ENCODE peak calls at places on chromosomes 7 and 10, in six cellular contexts. M, K, J, S, Y and W are unnamed samples.

GRCh38 chr7:157540020-157540419 is 203.2 kb downstream of the DNAJB6 start:
- DNase-seq in M (peak; percentile 37), K (no peak), J (no peak), S (no peak), Y (no peak), W (no peak)

GRCh38 chr10:71597821-71598498 is 121.6 kb downstream of the C10orf105 start:
- DNase-seq in M (peak; percentile 67), K (no peak), J (no peak), S (no peak), Y (no peak), W (no peak)

GRCh38 chr10:31820096-31820495 is 108.5 kb downstream of the ARHGAP12 start:
- DNase-seq in M (no peak), K (no peak), J (no peak), S (no peak), Y (no peak), W (no peak)

GRCh38 chr7:135707570-135707966 is 20.4 kb downstream of the SLC13A4 start:
- DNase-seq in M (no peak), K (no peak), J (no peak), S (no peak), Y (no peak), W (no peak)

GRCh38 chr10:73577788-73578187 is 13.4 kb downstream of the USP54 start:
- DNase-seq in M (peak; percentile 60), K (peak; percentile 59), J (no peak), S (no peak), Y (no peak), W (no peak)

GRCh38 chr10:119502214-119502613 is 40.3 kb downstream of the RGS10 start:
- DNase-seq in M (no peak), K (no peak), J (no peak), S (no peak), Y (peak; percentile 82), W (peak; percentile 83)

GRCh38 chr10:123911866-123912265 is 20.3 kb upstream of the CPXM2 start:
- DNase-seq in M (no peak), K (no peak), J (no peak), S (no peak), Y (no peak), W (no peak)

GRCh38 chr7:44633254-44634186 is 27.1 kb downstream of the OGDH start:
- DNase-seq in M (peak; percentile 64), K (peak; percentile 97), J (no peak), S (peak; percentile 61), Y (peak; percentile 40), W (peak; percentile 61)

GRCh38 chr10:33067481-33067880 is 109.5 kb upstream of the ITGB1 start:
- DNase-seq in M (no peak), K (peak; percentile 42), J (no peak), S (no peak), Y (no peak), W (no peak)

GRCh38 chr10:65470986-65471385 is 1454.8 kb upstream of the LRRTM3 start:
- DNase-seq in M (no peak), K (no peak), J (no peak), S (no peak), Y (no peak), W (no peak)

GRCh38 chr7:121961491-121961890 is 88.5 kb downstream of the PTPRZ1 start:
- DNase-seq in M (no peak), K (no peak), J (no peak), S (no peak), Y (no peak), W (no peak)

GRCh38 chr10:129888784-129889616 is 75.1 kb downstream of the EBF3 start:
- DNase-seq in M (peak; percentile 70), K (peak; percentile 15), J (peak; percentile 65), S (no peak), Y (no peak), W (no peak)

GRCh38 chr7:107982918-107983389 is 20.0 kb downstream of the LAMB1 start:
- DNase-seq in M (no peak), K (peak; percentile 57), J (no peak), S (no peak), Y (no peak), W (no peak)

GRCh38 chr10:61608255-61609040 is 54.3 kb upstream of the CABCOCO1 start:
- DNase-seq in M (no peak), K (no peak), J (no peak), S (no peak), Y (no peak), W (no peak)